ENCODE peak calls at places on chromosomes 1 and 21, in eight cellular contexts. One of them, this sample, is unnamed.

GRCh38 chr21:31343680-31344480 is at the start of gene TIAM1:
- DNase-seq in T-helper 1 cell: no peak
- DNase-seq in M059J: no peak
- DNase-seq in OCI-LY7: no peak
- DNase-seq in naive thymus-derived CD8-positive, alpha-beta T cell: no peak
- DNase-seq in GM06990: no peak
- DNase-seq in H1: peak; percentile 70
- DNase-seq in neural progenitor cell: peak; percentile 68
- DNase-seq in this sample: peak; percentile 43

GRCh38 chr1:58515794-58516401 is 30.6 kb downstream of the OMA1 start:
- DNase-seq in H1: no peak
- DNase-seq in OCI-LY7: peak; percentile 78
- DNase-seq in M059J: peak; percentile 74
- DNase-seq in naive thymus-derived CD8-positive, alpha-beta T cell: peak; percentile 61
- DNase-seq in T-helper 1 cell: peak; percentile 2
- DNase-seq in neural progenitor cell: peak; percentile 90
- DNase-seq in GM06990: peak; percentile 10
- DNase-seq in this sample: no peak

GRCh38 chr1:11543796-11544195 is 64.8 kb downstream of the DISP3 start:
- DNase-seq in naive thymus-derived CD8-positive, alpha-beta T cell: no peak
- DNase-seq in T-helper 1 cell: no peak
- DNase-seq in M059J: no peak
- DNase-seq in H1: no peak
- DNase-seq in GM06990: no peak
- DNase-seq in OCI-LY7: no peak
- DNase-seq in neural progenitor cell: no peak
- DNase-seq in this sample: no peak

GRCh38 chr1:191176131-191176530 is 698.5 kb upstream of the BRINP3 start:
- DNase-seq in GM06990: no peak
- DNase-seq in M059J: no peak
- DNase-seq in H1: no peak
- DNase-seq in OCI-LY7: no peak
- DNase-seq in naive thymus-derived CD8-positive, alpha-beta T cell: no peak
- DNase-seq in neural progenitor cell: no peak
- DNase-seq in T-helper 1 cell: no peak
- DNase-seq in this sample: no peak

GRCh38 chr1:9996624-9997582 is at the start of gene RBP7:
- DNase-seq in GM06990: no peak
- DNase-seq in naive thymus-derived CD8-positive, alpha-beta T cell: peak; percentile 12
- DNase-seq in neural progenitor cell: peak; percentile 60
- DNase-seq in M059J: peak; percentile 20
- DNase-seq in OCI-LY7: no peak
- DNase-seq in H1: peak; percentile 72
- DNase-seq in T-helper 1 cell: peak; percentile 3
- DNase-seq in this sample: peak; percentile 37

GRCh38 chr1:112904071-112904830 is 51.7 kb downstream of the SLC16A1 start:
- DNase-seq in GM06990: no peak
- DNase-seq in neural progenitor cell: no peak
- DNase-seq in naive thymus-derived CD8-positive, alpha-beta T cell: no peak
- DNase-seq in M059J: peak; percentile 96
- DNase-seq in OCI-LY7: no peak
- DNase-seq in H1: peak; percentile 44
- DNase-seq in T-helper 1 cell: no peak
- DNase-seq in this sample: no peak

GRCh38 chr1:68819190-68819829 is 322.4 kb upstream of the DEPDC1 start:
- DNase-seq in M059J: peak; percentile 13
- DNase-seq in neural progenitor cell: peak; percentile 56
- DNase-seq in naive thymus-derived CD8-positive, alpha-beta T cell: no peak
- DNase-seq in OCI-LY7: no peak
- DNase-seq in H1: no peak
- DNase-seq in T-helper 1 cell: no peak
- DNase-seq in GM06990: no peak
- DNase-seq in this sample: no peak

GRCh38 chr1:172627702-172628101 is 31.2 kb upstream of the FASLG start:
- DNase-seq in H1: no peak
- DNase-seq in T-helper 1 cell: no peak
- DNase-seq in neural progenitor cell: no peak
- DNase-seq in naive thymus-derived CD8-positive, alpha-beta T cell: no peak
- DNase-seq in M059J: no peak
- DNase-seq in OCI-LY7: no peak
- DNase-seq in GM06990: peak; percentile 22
- DNase-seq in this sample: no peak

GRCh38 chr1:218499021-218499691 is 154.0 kb downstream of the TGFB2 start:
- DNase-seq in T-helper 1 cell: no peak
- DNase-seq in OCI-LY7: no peak
- DNase-seq in neural progenitor cell: no peak
- DNase-seq in naive thymus-derived CD8-positive, alpha-beta T cell: no peak
- DNase-seq in M059J: peak; percentile 89
- DNase-seq in H1: no peak
- DNase-seq in GM06990: no peak
- DNase-seq in this sample: no peak

GRCh38 chr1:61301824-61302652 is 219.7 kb downstream of the NFIA start:
- DNase-seq in GM06990: no peak
- DNase-seq in neural progenitor cell: no peak
- DNase-seq in naive thymus-derived CD8-positive, alpha-beta T cell: no peak
- DNase-seq in M059J: peak; percentile 2
- DNase-seq in OCI-LY7: no peak
- DNase-seq in H1: no peak
- DNase-seq in T-helper 1 cell: no peak
- DNase-seq in this sample: no peak

GRCh38 chr1:6545276-6545934 is 8.9 kb downstream of the NOL9 start:
- DNase-seq in OCI-LY7: no peak
- DNase-seq in neural progenitor cell: no peak
- DNase-seq in naive thymus-derived CD8-positive, alpha-beta T cell: peak; percentile 29
- DNase-seq in GM06990: no peak
- DNase-seq in H1: no peak
- DNase-seq in M059J: no peak
- DNase-seq in T-helper 1 cell: no peak
- DNase-seq in this sample: no peak

GRCh38 chr1:24890861-24891260 is 39.2 kb downstream of the RUNX3 start:
- DNase-seq in OCI-LY7: no peak
- DNase-seq in GM06990: no peak
- DNase-seq in T-helper 1 cell: no peak
- DNase-seq in H1: no peak
- DNase-seq in M059J: no peak
- DNase-seq in neural progenitor cell: no peak
- DNase-seq in naive thymus-derived CD8-positive, alpha-beta T cell: no peak
- DNase-seq in this sample: no peak

GRCh38 chr1:21568006-21568746 is 59.0 kb downstream of the ALPL start:
- DNase-seq in H1: no peak
- DNase-seq in neural progenitor cell: no peak
- DNase-seq in OCI-LY7: no peak
- DNase-seq in T-helper 1 cell: no peak
- DNase-seq in M059J: peak; percentile 77
- DNase-seq in naive thymus-derived CD8-positive, alpha-beta T cell: no peak
- DNase-seq in GM06990: no peak
- DNase-seq in this sample: no peak

GRCh38 chr1:103198996-103199395 is 90.7 kb upstream of the COL11A1 start:
- DNase-seq in GM06990: no peak
- DNase-seq in H1: no peak
- DNase-seq in OCI-LY7: no peak
- DNase-seq in naive thymus-derived CD8-positive, alpha-beta T cell: no peak
- DNase-seq in T-helper 1 cell: no peak
- DNase-seq in M059J: no peak
- DNase-seq in neural progenitor cell: no peak
- DNase-seq in this sample: no peak

GRCh38 chr1:234771642-234772344 is 161.8 kb upstream of the IRF2BP2 start:
- DNase-seq in neural progenitor cell: peak; percentile 41
- DNase-seq in H1: no peak
- DNase-seq in T-helper 1 cell: no peak
- DNase-seq in naive thymus-derived CD8-positive, alpha-beta T cell: no peak
- DNase-seq in GM06990: peak; percentile 42
- DNase-seq in OCI-LY7: peak; percentile 22
- DNase-seq in M059J: no peak
- DNase-seq in this sample: no peak

GRCh38 chr1:210598135-210598652 is 269.5 kb downstream of the HHAT start:
- DNase-seq in naive thymus-derived CD8-positive, alpha-beta T cell: no peak
- DNase-seq in T-helper 1 cell: no peak
- DNase-seq in OCI-LY7: no peak
- DNase-seq in H1: no peak
- DNase-seq in GM06990: no peak
- DNase-seq in neural progenitor cell: no peak
- DNase-seq in M059J: peak; percentile 100
- DNase-seq in this sample: peak; percentile 24

GRCh38 chr1:172180886-172181285 is 239.6 kb upstream of the C1orf105 start:
- DNase-seq in T-helper 1 cell: peak; percentile 8
- DNase-seq in neural progenitor cell: no peak
- DNase-seq in H1: no peak
- DNase-seq in GM06990: peak; percentile 32
- DNase-seq in naive thymus-derived CD8-positive, alpha-beta T cell: peak; percentile 15
- DNase-seq in OCI-LY7: no peak
- DNase-seq in M059J: no peak
- DNase-seq in this sample: peak; percentile 55

GRCh38 chr1:202374077-202374476 is 25.6 kb downstream of the PPP1R12B start:
- DNase-seq in GM06990: no peak
- DNase-seq in OCI-LY7: no peak
- DNase-seq in M059J: no peak
- DNase-seq in naive thymus-derived CD8-positive, alpha-beta T cell: no peak
- DNase-seq in H1: no peak
- DNase-seq in neural progenitor cell: no peak
- DNase-seq in T-helper 1 cell: no peak
- DNase-seq in this sample: no peak

GRCh38 chr21:16058896-16059295 is 329.1 kb downstream of the USP25 start:
- DNase-seq in GM06990: no peak
- DNase-seq in H1: no peak
- DNase-seq in naive thymus-derived CD8-positive, alpha-beta T cell: no peak
- DNase-seq in M059J: peak; percentile 52
- DNase-seq in T-helper 1 cell: no peak
- DNase-seq in OCI-LY7: no peak
- DNase-seq in neural progenitor cell: no peak
- DNase-seq in this sample: no peak

GRCh38 chr1:57468661-57469523 is 45.0 kb upstream of the DAB1 start:
- DNase-seq in neural progenitor cell: no peak
- DNase-seq in naive thymus-derived CD8-positive, alpha-beta T cell: no peak
- DNase-seq in GM06990: no peak
- DNase-seq in M059J: peak; percentile 26
- DNase-seq in H1: no peak
- DNase-seq in OCI-LY7: no peak
- DNase-seq in T-helper 1 cell: no peak
- DNase-seq in this sample: no peak

GRCh38 chr1:17687125-17687524 is 68.0 kb upstream of the ACTL8 start:
- DNase-seq in T-helper 1 cell: no peak
- DNase-seq in H1: no peak
- DNase-seq in GM06990: no peak
- DNase-seq in OCI-LY7: no peak
- DNase-seq in naive thymus-derived CD8-positive, alpha-beta T cell: no peak
- DNase-seq in M059J: no peak
- DNase-seq in neural progenitor cell: no peak
- DNase-seq in this sample: no peak

GRCh38 chr1:201876148-201876547 is 12.6 kb upstream of the SHISA4 start:
- DNase-seq in naive thymus-derived CD8-positive, alpha-beta T cell: no peak
- DNase-seq in OCI-LY7: no peak
- DNase-seq in M059J: no peak
- DNase-seq in H1: peak; percentile 42
- DNase-seq in GM06990: no peak
- DNase-seq in T-helper 1 cell: no peak
- DNase-seq in neural progenitor cell: no peak
- DNase-seq in this sample: no peak